ENCODE peak calls at places on chromosomes 11 and 22, in ten cellular contexts. B is endothelial cell, Y is body of pancreas, E is mucosa of descending colon, O is AG09319, A is upper lobe of right lung, F is AG04449, P is lower lobe of right lung, N is heart left ventricle, R is NB4. D is an unnamed sample.

GRCh38 chr11:58626915-58627483 is 4.5 kb downstream of the CNTF start:
- DNase-seq in F (no peak), N (no peak), A (no peak), P (no peak), B (no peak), Y (no peak), O (no peak), R (no peak), E (no peak), D (no peak)

GRCh38 chr22:20401376-20402020 is 7.5 kb downstream of the ZNF74 start:
- DNase-seq in B (no peak), O (no peak), P (no peak), R (no peak), Y (no peak), A (no peak), E (no peak), F (no peak), N (no peak), D (no peak)

GRCh38 chr22:29744902-29745301 is 21.9 kb downstream of the ZMAT5 start:
- DNase-seq in A (no peak), F (peak), B (no peak), P (no peak), R (no peak), N (no peak), O (peak), Y (peak), E (no peak), D (no peak)

GRCh38 chr11:85685820-85686459 is at the start of gene CCDC89:
- DNase-seq in A (peak), R (no peak), Y (peak), P (peak), F (peak), O (peak), N (peak), E (peak), B (no peak), D (no peak)

GRCh38 chr11:44484211-44484610 is 81.3 kb upstream of the CD82 start:
- DNase-seq in Y (no peak), F (no peak), N (no peak), R (peak), A (no peak), E (no peak), O (no peak), B (peak), P (no peak), D (peak)

GRCh38 chr11:116511684-116512083 is 261.1 kb downstream of the BUD13 start:
- DNase-seq in O (no peak), F (no peak), R (no peak), P (no peak), N (no peak), B (no peak), A (no peak), Y (no peak), E (no peak), D (no peak)

GRCh38 chr11:124751741-124752470 is at the start of gene VSIG2:
- DNase-seq in R (no peak), P (no peak), Y (no peak), A (peak), N (no peak), E (peak), B (no peak), O (no peak), F (no peak), D (no peak)

GRCh38 chr11:36073411-36074203 is 129.7 kb downstream of the LDLRAD3 start:
- DNase-seq in F (peak), N (peak), Y (peak), O (peak), R (no peak), E (no peak), B (no peak), A (no peak), P (no peak), D (no peak)

GRCh38 chr11:78244546-78245315 is 56.0 kb downstream of the USP35 start:
- DNase-seq in Y (no peak), B (no peak), O (no peak), P (no peak), N (no peak), R (no peak), A (no peak), F (no peak), E (no peak), D (no peak)

GRCh38 chr11:66042227-66043007 is 6.5 kb downstream of the GAL3ST3 start:
- DNase-seq in B (no peak), O (no peak), A (no peak), N (no peak), Y (no peak), R (no peak), P (no peak), E (no peak), F (no peak), D (no peak)

GRCh38 chr11:132158091-132158490 is 787.7 kb downstream of the NTM start:
- DNase-seq in A (no peak), F (no peak), R (peak), O (no peak), B (peak), P (no peak), Y (peak), E (no peak), N (no peak), D (no peak)

GRCh38 chr11:45045692-45046471 is 95.2 kb upstream of the TP53I11 start:
- DNase-seq in E (no peak), R (peak), F (no peak), O (peak), Y (peak), N (peak), P (peak), B (peak), A (peak), D (peak)

GRCh38 chr22:49659924-49660315 is 167.8 kb downstream of the BRD1 start:
- DNase-seq in R (no peak), Y (no peak), E (no peak), A (peak), B (no peak), O (no peak), P (peak), N (no peak), F (no peak), D (no peak)

GRCh38 chr11:31987118-31988005 is 103.5 kb upstream of the RCN1 start:
- DNase-seq in Y (no peak), N (no peak), P (no peak), R (no peak), E (no peak), F (no peak), A (no peak), B (peak), O (no peak), D (no peak)

GRCh38 chr11:68216171-68216938 is 3.3 kb upstream of the KMT5B start:
- DNase-seq in E (peak), F (no peak), P (no peak), B (no peak), R (no peak), Y (peak), O (no peak), N (peak), A (no peak), D (peak)

GRCh38 chr11:14413307-14414072 is 54.5 kb upstream of the RRAS2 start:
- DNase-seq in N (peak), B (peak), P (no peak), F (no peak), O (peak), R (peak), A (no peak), Y (peak), E (no peak), D (no peak)

GRCh38 chr11:78810489-78811090 is 235.9 kb upstream of the NARS2 start:
- DNase-seq in B (no peak), A (no peak), Y (no peak), O (no peak), E (no peak), F (no peak), N (no peak), R (no peak), P (no peak), D (no peak)

GRCh38 chr22:38830026-38830844 is 13.6 kb downstream of the NPTXR start:
- DNase-seq in B (no peak), F (no peak), Y (no peak), N (no peak), R (no peak), A (no peak), P (peak), E (no peak), O (no peak), D (no peak)

GRCh38 chr11:74570266-74571061 is 21.9 kb upstream of the POLD3 start:
- DNase-seq in R (peak), P (no peak), Y (peak), O (no peak), B (peak), E (peak), A (no peak), F (no peak), N (peak), D (peak)

GRCh38 chr22:49044776-49045175 is 782.9 kb downstream of the BRD1 start:
- DNase-seq in B (no peak), F (no peak), N (no peak), R (no peak), Y (no peak), E (no peak), P (no peak), A (peak), O (no peak), D (no peak)

GRCh38 chr22:38879102-38879729 is 7.2 kb upstream of the CBX6 start:
- DNase-seq in N (no peak), E (no peak), P (no peak), Y (no peak), R (peak), F (no peak), O (no peak), B (no peak), A (no peak), D (no peak)

GRCh38 chr11:101262995-101263394 is 133.4 kb upstream of the PGR start:
- DNase-seq in Y (no peak), B (no peak), F (no peak), O (no peak), N (no peak), A (no peak), E (no peak), R (no peak), P (no peak), D (no peak)

GRCh38 chr11:98940913-98941312 is 79.8 kb upstream of the CNTN5 start:
- DNase-seq in B (no peak), P (no peak), R (no peak), N (no peak), O (no peak), E (no peak), A (no peak), F (no peak), Y (no peak), D (no peak)

GRCh38 chr22:43343262-43343988 is at the start of gene SCUBE1:
- DNase-seq in R (no peak), B (peak), N (peak), P (peak), A (peak), Y (peak), F (no peak), O (no peak), E (peak), D (peak)

GRCh38 chr11:98600103-98600502 is 420.6 kb upstream of the CNTN5 start:
- DNase-seq in O (no peak), F (no peak), B (no peak), E (no peak), R (no peak), P (no peak), A (no peak), N (no peak), Y (no peak), D (no peak)

GRCh38 chr22:42310301-42310981 is 40.0 kb upstream of the TCF20 start:
- DNase-seq in N (no peak), F (no peak), E (no peak), P (no peak), Y (no peak), B (no peak), A (no peak), O (no peak), R (no peak), D (no peak)

GRCh38 chr11:95711162-95711944 is 78.2 kb downstream of the FAM76B start:
- DNase-seq in F (peak), Y (no peak), R (no peak), E (no peak), A (no peak), B (no peak), N (no peak), P (no peak), O (no peak), D (no peak)

GRCh38 chr22:44171486-44172076 is 9.1 kb upstream of the PARVG start:
- DNase-seq in A (peak), P (no peak), N (no peak), R (peak), F (no peak), B (no peak), Y (no peak), O (no peak), E (peak), D (no peak)

GRCh38 chr11:131609317-131609716 is 238.9 kb downstream of the NTM start:
- DNase-seq in O (peak), E (no peak), P (no peak), R (no peak), B (no peak), Y (no peak), F (peak), A (no peak), N (no peak), D (no peak)

GRCh38 chr11:1548221-1549070 is 23.6 kb downstream of the DUSP8 start:
- DNase-seq in F (no peak), A (peak), B (no peak), R (peak), P (peak), O (no peak), Y (peak), E (peak), N (peak), D (peak)

GRCh38 chr11:1547467-1548098 is 24.5 kb downstream of the DUSP8 start:
- DNase-seq in A (no peak), R (no peak), F (no peak), E (peak), Y (no peak), B (no peak), P (no peak), N (no peak), O (no peak), D (no peak)

GRCh38 chr11:1546077-1546535 is 26.0 kb downstream of the DUSP8 start:
- DNase-seq in F (no peak), E (peak), A (no peak), O (no peak), R (no peak), Y (no peak), N (no peak), P (no peak), B (no peak), D (no peak)

GRCh38 chr11:1546536-1547466 is 25.3 kb downstream of the DUSP8 start:
- DNase-seq in F (no peak), E (peak), A (peak), O (no peak), Y (peak), R (peak), N (peak), P (no peak), B (peak), D (peak)

GRCh38 chr11:1549355-1550330 is 22.4 kb downstream of the DUSP8 start:
- DNase-seq in N (no peak), R (peak), F (no peak), A (no peak), E (no peak), P (no peak), O (no peak), Y (no peak), B (no peak), D (no peak)
- TF ChIP-seq CTCF in N (no peak), R (peak), F (no peak), A (no peak), E (no peak), P (no peak), O (no peak), Y (no peak), B (no peak), D (no peak)

DNA sequence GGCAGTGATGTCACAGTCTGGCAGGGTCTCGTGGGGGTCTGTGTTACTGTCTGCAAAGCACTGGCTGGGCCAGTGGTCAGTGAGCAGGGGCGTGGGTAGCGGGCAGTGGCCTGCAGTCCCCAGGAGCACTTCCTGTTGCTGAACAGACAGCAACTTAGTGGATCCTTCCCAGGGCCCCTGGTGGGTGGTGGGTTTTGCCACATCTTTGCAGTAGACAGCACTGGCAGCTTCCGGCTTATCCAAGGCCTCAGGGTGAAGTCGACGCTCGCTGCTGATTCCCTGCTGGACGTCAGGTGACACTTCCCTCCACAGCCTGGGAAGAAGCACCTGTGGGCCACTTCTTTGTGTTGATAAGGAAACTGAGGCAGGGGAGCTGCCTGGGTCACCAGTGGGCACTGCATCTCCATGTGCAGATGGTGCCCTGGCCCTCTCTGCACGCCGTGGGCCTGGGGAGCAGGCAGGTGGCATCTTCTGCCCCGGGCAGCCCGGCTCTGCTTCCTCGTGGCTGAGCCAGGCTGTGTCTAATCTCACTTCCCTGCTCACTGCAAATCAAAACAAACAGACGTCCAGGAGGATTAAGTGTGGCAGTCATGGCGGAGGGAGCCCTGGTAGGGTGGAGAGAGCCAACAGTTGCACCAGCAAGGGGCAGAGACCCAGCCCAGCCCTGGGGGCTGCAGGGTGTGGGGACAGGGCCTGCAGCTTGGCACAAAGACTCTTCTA is 79.8 kb downstream of the KCNQ1 start:
- DNase-seq in Y (peak), O (no peak), R (no peak), F (no peak), E (peak), A (peak), B (peak), N (peak), P (peak), D (no peak)
- TF ChIP-seq CTCF in Y (no peak), O (no peak), R (no peak), F (no peak), E (no peak), A (no peak), B (no peak), N (no peak), P (no peak), D (no peak)

GRCh38 chr11:103051986-103052385 is 40.0 kb downstream of the DCUN1D5 start:
- DNase-seq in O (no peak), F (peak), N (no peak), R (peak), A (no peak), Y (no peak), E (no peak), B (no peak), P (no peak), D (no peak)

GRCh38 chr11:103053997-103054396 is 38.0 kb downstream of the DCUN1D5 start:
- DNase-seq in B (no peak), A (no peak), N (no peak), Y (no peak), R (no peak), P (no peak), E (no peak), O (no peak), F (no peak), D (no peak)

GRCh38 chr11:103051158-103051801 is 40.7 kb downstream of the DCUN1D5 start:
- DNase-seq in P (no peak), R (no peak), B (no peak), O (no peak), A (no peak), Y (no peak), F (no peak), E (no peak), N (no peak), D (no peak)

GRCh38 chr11:103055174-103055890 is 36.6 kb downstream of the DCUN1D5 start:
- DNase-seq in Y (no peak), R (peak), P (no peak), B (no peak), F (no peak), O (peak), N (no peak), E (no peak), A (no peak), D (peak)
- TF ChIP-seq CTCF in Y (peak), R (peak), P (peak), B (peak), F (peak), O (peak), N (peak), E (no peak), A (peak), D (no peak)

GRCh38 chr22:24231706-24232105 is 13.2 kb downstream of the GGT5 start:
- DNase-seq in B (no peak), P (no peak), A (no peak), Y (no peak), E (no peak), F (no peak), N (no peak), R (no peak), O (no peak), D (no peak)

GRCh38 chr22:24232725-24233124 is 12.2 kb downstream of the GGT5 start:
- DNase-seq in Y (no peak), P (no peak), F (no peak), O (no peak), R (no peak), N (no peak), B (no peak), A (no peak), E (no peak), D (no peak)

GRCh38 chr22:24233235-24233634 is 11.6 kb downstream of the GGT5 start:
- DNase-seq in N (no peak), E (no peak), R (no peak), F (no peak), Y (no peak), A (no peak), P (no peak), O (no peak), B (no peak), D (no peak)

GRCh38 chr22:24232124-24232523 is 12.8 kb downstream of the GGT5 start:
- DNase-seq in R (no peak), P (no peak), B (no peak), N (no peak), A (no peak), Y (no peak), F (no peak), O (no peak), E (no peak), D (no peak)

DNA sequence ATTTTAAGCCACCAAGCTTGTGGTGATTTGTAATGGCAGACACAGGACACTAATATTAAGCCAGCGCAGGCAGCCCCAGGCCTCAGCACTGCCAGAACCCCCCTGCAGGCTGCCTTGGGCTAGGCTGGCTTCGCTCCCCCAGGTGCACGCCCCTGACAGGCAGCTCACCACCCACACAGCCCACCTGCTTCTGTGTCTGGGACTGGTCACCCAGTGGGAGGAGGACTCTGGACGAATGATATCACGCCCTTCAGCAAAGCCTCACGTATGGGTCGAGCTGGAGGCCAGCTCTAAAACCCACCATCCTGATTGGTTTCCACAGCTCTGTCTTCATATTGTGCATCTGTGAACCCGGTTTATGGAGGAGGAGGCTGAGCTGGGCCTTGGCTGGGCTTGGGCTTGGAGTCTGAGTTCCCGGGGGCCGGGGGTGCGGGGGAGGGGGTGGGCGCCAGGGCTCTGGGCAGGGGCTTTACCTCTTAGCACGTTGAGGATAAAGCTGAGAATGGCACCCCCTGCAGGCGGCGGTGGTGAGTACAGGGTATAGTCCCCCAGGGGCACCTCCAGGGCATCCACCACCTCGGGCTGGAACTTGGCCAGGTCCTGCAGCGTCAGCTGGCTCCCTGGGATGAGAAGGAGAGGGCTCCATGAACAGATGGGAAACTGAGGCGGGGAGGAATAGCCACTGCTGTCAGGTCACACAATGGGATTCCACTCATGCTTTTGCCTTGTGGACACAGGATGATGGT is 13.8 kb downstream of the GGT5 start:
- DNase-seq in E (peak), F (no peak), P (peak), R (peak), O (no peak), Y (peak), A (peak), N (no peak), B (peak), D (peak)
- TF ChIP-seq CTCF in E (no peak), F (peak), P (peak), R (peak), O (peak), Y (peak), A (peak), N (no peak), B (peak), D (peak)

GRCh38 chr11:62627718-62628117 is 5.9 kb upstream of the B3GAT3 start:
- DNase-seq in F (no peak), N (no peak), B (no peak), A (no peak), O (no peak), P (no peak), Y (no peak), E (no peak), R (peak), D (no peak)
- TF ChIP-seq CTCF in F (no peak), N (no peak), B (no peak), A (no peak), O (no peak), P (no peak), Y (no peak), E (no peak), R (no peak), D (no peak)

GRCh38 chr22:46390652-46391301 is 55.3 kb downstream of the TRMU start:
- DNase-seq in Y (peak), B (no peak), N (peak), F (no peak), O (peak), E (no peak), R (no peak), P (no peak), A (no peak), D (peak)
- TF ChIP-seq CTCF in Y (peak), B (no peak), N (peak), F (peak), O (peak), E (no peak), R (no peak), P (no peak), A (peak), D (peak)

D was measured in Calu3.